ENCODE peak calls at places on chromosomes 11 and 22, in seven cellular contexts. E is H1, D is HCT116, V is HEK293T, F is HepG2, T is K562, P is GM12878. X is an unnamed sample.

GRCh38 chr11:1660025-1660867 is 30.7 kb downstream of the KRTAP5-5 start:
- DNase-seq in E (no peak), D (no peak), V (no peak), F (no peak), T (no peak), P (no peak), X (no peak)

GRCh38 chr11:98137437-98137836 is 883.3 kb upstream of the CNTN5 start:
- DNase-seq in E (no peak), D (no peak), V (no peak), F (no peak), T (no peak), P (no peak), X (no peak)

GRCh38 chr11:65891180-65892136 is 985 bp downstream of the CCDC85B start:
- DNase-seq in E (no peak), D (no peak), V (no peak), F (peak), T (peak), P (no peak), X (peak)

GRCh38 chr22:32546480-32546879 is 71.9 kb downstream of the FBXO7 start:
- DNase-seq in E (no peak), D (no peak), V (no peak), F (no peak), T (no peak), P (no peak), X (no peak)

GRCh38 chr22:22674473-22674872 is 30.1 kb downstream of the GGTLC2 start:
- DNase-seq in E (no peak), D (no peak), V (no peak), F (no peak), T (no peak), P (no peak), X (no peak)

GRCh38 chr22:30432520-30432919 is 7.0 kb downstream of the MTFP1 start:
- DNase-seq in E (no peak), D (no peak), V (no peak), F (no peak), T (no peak), P (no peak), X (no peak)

GRCh38 chr11:2734181-2735052 is 34.6 kb upstream of the KCNQ1OT1 start:
- DNase-seq in E (no peak), D (no peak), V (no peak), F (no peak), T (no peak), P (no peak), X (no peak)

GRCh38 chr11:16154715-16155396 is 201.5 kb downstream of the SOX6 start:
- DNase-seq in E (no peak), D (no peak), V (no peak), F (peak), T (no peak), P (no peak), X (no peak)

GRCh38 chr11:93655581-93656255 is 5.8 kb upstream of the CEP295 start:
- DNase-seq in E (no peak), D (no peak), V (no peak), F (no peak), T (no peak), P (no peak), X (no peak)

GRCh38 chr11:93935826-93936225 is 85.3 kb upstream of the HEPHL1 start:
- DNase-seq in E (no peak), D (no peak), V (no peak), F (no peak), T (no peak), P (no peak), X (no peak)

GRCh38 chr11:12144306-12145174 is 34.1 kb downstream of the MICAL2 start:
- DNase-seq in E (no peak), D (no peak), V (no peak), F (no peak), T (no peak), P (no peak), X (no peak)

GRCh38 chr11:17314232-17314547 is 37.4 kb upstream of the NCR3LG1 start:
- DNase-seq in E (no peak), D (no peak), V (peak), F (no peak), T (no peak), P (no peak), X (no peak)

GRCh38 chr11:19419813-19420212 is 179.1 kb upstream of the E2F8 start:
- DNase-seq in E (no peak), D (no peak), V (no peak), F (no peak), T (no peak), P (no peak), X (no peak)

GRCh38 chr11:103863497-103863896 is 172.9 kb upstream of the DDI1 start:
- DNase-seq in E (no peak), D (no peak), V (no peak), F (no peak), T (no peak), P (no peak), X (no peak)

GRCh38 chr11:58513747-58514367 is 6.0 kb upstream of the OR5B21 start:
- DNase-seq in E (peak), D (peak), V (peak), F (peak), T (peak), P (no peak), X (peak)

GRCh38 chr11:112392860-112393259 is 132.2 kb upstream of the PLET1 start:
- DNase-seq in E (no peak), D (no peak), V (no peak), F (no peak), T (no peak), P (no peak), X (no peak)

GRCh38 chr22:22591348-22592299 is 32.6 kb upstream of the PRAME start:
- DNase-seq in E (no peak), D (no peak), V (no peak), F (no peak), T (peak), P (no peak), X (no peak)

GRCh38 chr11:16881074-16881709 is 133.0 kb downstream of the PLEKHA7 start:
- DNase-seq in E (no peak), D (no peak), V (no peak), F (no peak), T (peak), P (no peak), X (peak)

GRCh38 chr11:43278302-43278956 is 33.4 kb upstream of the API5 start:
- DNase-seq in E (no peak), D (peak), V (peak), F (peak), T (no peak), P (no peak), X (peak)

GRCh38 chr22:49701380-49702067 is 126.1 kb downstream of the BRD1 start:
- DNase-seq in E (no peak), D (no peak), V (no peak), F (no peak), T (peak), P (no peak), X (no peak)

GRCh38 chr11:33694346-33695050 is 6.1 kb downstream of the C11orf91 start:
- DNase-seq in E (no peak), D (no peak), V (no peak), F (no peak), T (no peak), P (no peak), X (no peak)

GRCh38 chr11:33696931-33697638 is 3.5 kb downstream of the C11orf91 start:
- DNase-seq in E (no peak), D (no peak), V (no peak), F (no peak), T (no peak), P (no peak), X (no peak)

GRCh38 chr11:33696411-33696810 is 4.2 kb downstream of the C11orf91 start:
- DNase-seq in E (no peak), D (no peak), V (no peak), F (no peak), T (no peak), P (no peak), X (no peak)

GRCh38 chr11:33697997-33698396 is 2.6 kb downstream of the C11orf91 start:
- DNase-seq in E (no peak), D (no peak), V (no peak), F (no peak), T (no peak), P (no peak), X (no peak)

DNA sequence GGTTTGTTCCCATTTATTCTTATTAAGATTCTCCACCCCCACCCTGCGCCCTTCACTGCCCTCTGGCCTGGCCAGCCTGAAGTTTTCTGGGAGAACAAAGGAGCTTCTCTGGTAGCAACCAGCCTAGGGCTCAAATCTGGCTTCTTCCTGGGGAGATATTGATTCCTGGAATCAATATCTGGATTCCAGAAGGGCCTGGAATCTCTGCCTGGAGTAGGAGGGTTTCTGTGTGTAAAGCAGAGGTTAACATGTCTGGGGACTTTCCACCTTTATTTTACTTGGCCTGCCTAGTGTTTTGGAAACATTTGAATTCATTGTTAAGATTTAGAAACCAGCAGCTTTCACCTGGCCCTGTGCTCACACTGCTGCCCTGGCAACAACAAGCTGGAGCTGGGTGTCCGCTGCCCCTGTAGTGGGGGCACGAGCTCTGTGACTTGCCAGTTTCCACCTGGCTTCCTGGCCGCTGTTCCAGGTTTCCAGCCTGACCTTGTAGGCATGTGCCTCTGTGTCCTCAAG is 5.5 kb downstream of the C11orf91 start:
- DNase-seq in E (no peak), D (no peak), V (no peak), F (peak), T (no peak), P (no peak), X (no peak)
- TF ChIP-seq SP1 in E (no peak), D (no peak), V (no peak), F (no peak), T (no peak), P (no peak), X (no peak)

GRCh38 chr11:60396790-60397189 is 531 bp downstream of the MS4A14 start:
- DNase-seq in E (no peak), D (no peak), V (no peak), F (no peak), T (no peak), P (peak), X (no peak)
- TF ChIP-seq SP1 in E (no peak), D (no peak), V (no peak), F (no peak), T (no peak), P (no peak), X (no peak)

GRCh38 chr11:73404048-73404447 is 27.8 kb downstream of the RELT start:
- DNase-seq in E (no peak), D (peak), V (peak), F (peak), T (peak), P (no peak), X (peak)
- TF ChIP-seq SP1 in E (no peak), D (no peak), V (no peak), F (no peak), T (no peak), P (no peak), X (no peak)

DNA sequence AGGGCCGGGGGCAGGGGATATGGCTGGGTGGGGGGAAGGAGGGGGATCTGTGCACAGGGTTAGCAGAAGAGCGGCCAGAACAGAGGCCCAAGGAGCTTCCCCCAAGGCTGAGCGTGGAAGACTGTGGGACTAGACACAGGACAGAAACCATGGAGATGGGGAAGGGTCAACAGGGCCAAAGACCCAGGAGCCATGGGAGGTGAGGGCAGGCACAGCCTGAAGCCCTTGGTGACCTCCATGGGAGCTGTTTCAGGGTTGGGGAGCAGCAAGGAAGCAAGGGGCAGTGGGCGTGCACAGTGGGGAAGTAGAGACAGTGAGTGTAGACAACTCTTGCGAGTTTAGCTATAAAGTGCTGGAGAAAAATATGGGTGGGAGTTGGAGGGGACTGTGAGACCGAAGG is 56.6 kb downstream of the WNT11 start:
- DNase-seq in E (no peak), D (no peak), V (no peak), F (no peak), T (no peak), P (no peak), X (no peak)
- TF ChIP-seq SP1 in E (no peak), D (no peak), V (no peak), F (no peak), T (no peak), P (no peak), X (no peak)

GRCh38 chr11:83287631-83288030 is 1.5 kb upstream of the CCDC90B start:
- DNase-seq in E (no peak), D (no peak), V (no peak), F (no peak), T (no peak), P (no peak), X (no peak)

GRCh38 chr11:83282084-83282716 is 4.0 kb downstream of the CCDC90B start:
- DNase-seq in E (no peak), D (no peak), V (no peak), F (no peak), T (no peak), P (no peak), X (no peak)

GRCh38 chr11:83285771-83286528 is at the start of gene CCDC90B:
- DNase-seq in E (peak), D (peak), V (peak), F (peak), T (peak), P (peak), X (peak)

GRCh38 chr11:83285131-83285770 is 916 bp downstream of the CCDC90B start:
- DNase-seq in E (no peak), D (no peak), V (no peak), F (no peak), T (no peak), P (no peak), X (no peak)

GRCh38 chr11:83284501-83285051 is 1.6 kb downstream of the CCDC90B start:
- DNase-seq in E (no peak), D (no peak), V (no peak), F (peak), T (no peak), P (no peak), X (no peak)
- TF ChIP-seq SP1 in E (no peak), D (no peak), V (no peak), F (no peak), T (no peak), P (no peak), X (no peak)

DNA sequence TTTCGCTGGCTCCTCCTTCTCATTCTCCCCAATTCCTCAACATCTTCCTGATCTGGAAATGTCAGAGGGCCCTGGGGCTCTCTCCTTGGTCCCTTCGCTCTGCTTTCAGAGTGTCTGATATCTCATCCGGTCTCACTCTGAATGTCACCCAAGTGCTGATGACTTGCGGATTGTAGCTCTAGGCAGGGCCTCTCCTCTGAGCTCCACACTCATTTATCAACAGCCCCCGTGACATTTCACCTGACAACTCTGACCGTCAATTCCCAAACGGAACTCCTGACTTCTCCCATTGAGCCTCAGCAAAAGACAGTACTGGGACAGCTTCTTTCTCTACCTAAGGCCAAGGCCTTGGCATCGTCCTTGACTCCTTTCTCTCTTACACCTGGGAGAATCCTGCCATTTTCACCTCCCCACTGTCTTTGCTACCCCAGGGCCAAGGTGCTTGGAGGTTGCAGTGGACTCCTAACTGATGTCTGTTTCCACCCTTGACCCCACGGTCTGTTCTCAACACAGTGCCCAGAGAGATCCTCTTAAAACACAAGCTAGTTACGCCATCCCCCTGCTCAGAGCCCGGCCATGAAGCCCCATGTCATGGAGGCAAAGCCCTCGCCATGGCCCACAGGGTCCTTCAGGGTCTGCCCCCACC is 57.5 kb upstream of the THY1 start:
- DNase-seq in E (no peak), D (no peak), V (no peak), F (no peak), T (no peak), P (no peak), X (no peak)
- TF ChIP-seq SP1 in E (no peak), D (no peak), V (no peak), F (no peak), T (no peak), P (no peak), X (no peak)

DNA sequence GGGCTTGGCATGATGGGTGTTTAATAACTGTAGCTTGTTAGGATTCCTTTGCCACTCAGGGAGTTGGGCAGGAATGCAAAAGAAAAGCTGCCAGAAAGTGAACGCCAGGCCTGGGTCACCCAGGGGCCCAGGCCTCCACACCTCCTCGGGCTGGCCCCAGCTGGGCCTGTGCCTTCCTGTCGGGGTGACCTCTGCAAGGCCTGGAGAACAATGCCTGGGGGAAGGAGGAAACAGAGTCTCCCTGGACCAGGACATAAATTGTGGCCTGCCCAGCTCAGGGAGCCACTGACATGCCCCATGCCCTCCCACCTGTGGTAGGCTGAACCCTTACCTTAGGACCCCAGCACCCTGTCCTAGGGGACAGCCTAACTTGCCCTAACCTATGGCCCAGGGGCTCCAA is 21.9 kb downstream of the MN1 start:
- DNase-seq in E (no peak), D (no peak), V (no peak), F (no peak), T (no peak), P (no peak), X (no peak)
- TF ChIP-seq SP1 in E (no peak), D (no peak), V (no peak), F (no peak), T (no peak), P (no peak), X (no peak)

GRCh38 chr22:41598891-41599635 is 9.4 kb upstream of the PMM1 start:
- DNase-seq in E (no peak), D (no peak), V (no peak), F (no peak), T (no peak), P (no peak), X (no peak)

GRCh38 chr22:41598081-41598480 is 8.4 kb upstream of the PMM1 start:
- DNase-seq in E (no peak), D (no peak), V (no peak), F (no peak), T (no peak), P (no peak), X (no peak)

GRCh38 chr22:41600976-41601375 is 11.3 kb upstream of the PMM1 start:
- DNase-seq in E (no peak), D (no peak), V (no peak), F (no peak), T (no peak), P (no peak), X (no peak)

GRCh38 chr22:41608386-41608785 is 12.5 kb downstream of the DESI1 start:
- DNase-seq in E (no peak), D (no peak), V (no peak), F (no peak), T (no peak), P (no peak), X (no peak)

DNA sequence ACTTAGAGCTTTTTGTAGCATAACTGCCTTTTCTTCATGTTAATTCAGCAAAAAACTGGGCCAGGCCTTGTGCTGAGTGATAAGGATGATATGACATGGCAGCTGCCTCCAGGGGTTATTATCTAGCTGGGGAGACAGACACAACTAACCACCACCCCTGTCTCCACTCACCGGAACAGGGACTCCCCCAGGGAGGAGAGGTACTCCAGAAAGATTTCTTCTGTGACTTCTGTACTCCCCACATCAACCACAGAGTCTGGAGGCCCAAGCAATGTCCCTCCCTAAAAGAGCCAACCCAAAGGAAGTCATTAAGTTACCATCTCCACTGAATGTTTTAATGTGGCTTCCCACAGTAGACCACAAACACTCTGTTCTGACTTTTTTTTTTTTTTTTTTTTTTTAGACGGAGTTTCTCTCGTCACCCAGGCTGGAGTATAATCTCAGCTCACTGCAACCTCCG is 14.3 kb upstream of the PMM1 start:
- DNase-seq in E (no peak), D (no peak), V (no peak), F (no peak), T (peak), P (peak), X (no peak)
- TF ChIP-seq SP1 in E (no peak), D (no peak), V (no peak), F (no peak), T (no peak), P (no peak), X (no peak)